ENCODE peak calls at places on chromosome 12, in four cellular contexts. F, A, O and X are unnamed samples. For H3F3A, the result is how much of the 10 kb centered on the place peaks cover.

GRCh38 chr12:80107221-80107620 is 7.9 kb downstream of the OTOGL start:
- DNase-seq in F (peak), A (no peak), O (no peak), X (no peak)

GRCh38 chr12:128042825-128043224 is 224.1 kb upstream of the TMEM132C start:
- DNase-seq in F (no peak), A (no peak), O (no peak), X (no peak)

GRCh38 chr12:50314629-50315312 is 31.5 kb upstream of the LIMA1 start:
- DNase-seq in F (peak), A (peak), O (peak), X (peak)

GRCh38 chr12:54967461-54967860 is 17.1 kb downstream of the TESPA1 start:
- DNase-seq in F (no peak), A (no peak), O (no peak), X (no peak)

GRCh38 chr12:102885043-102885932 is 31.8 kb downstream of the PAH start:
- DNase-seq in F (no peak), A (no peak), O (peak), X (no peak)

GRCh38 chr12:46919666-46920065 is 93.9 kb upstream of the SLC38A4 start:
- DNase-seq in F (peak), A (no peak), O (no peak), X (no peak)

GRCh38 chr12:48690990-48691389 is 9.0 kb upstream of the KANSL2 start:
- DNase-seq in F (no peak), A (no peak), O (no peak), X (no peak)

GRCh38 chr12:2239376-2240010 is 186.7 kb downstream of the CACNA1C start:
- DNase-seq in F (no peak), A (no peak), O (no peak), X (no peak)

GRCh38 chr12:123533672-123534643 is at the start of gene RILPL1:
- DNase-seq in F (peak), A (peak), O (peak), X (peak)

GRCh38 chr12:49534806-49535278 is 4.0 kb upstream of the KCNH3 start:
- DNase-seq in F (no peak), A (no peak), O (no peak), X (no peak)

GRCh38 chr12:117933545-117933944 is 35.2 kb downstream of the KSR2 start:
- DNase-seq in F (no peak), A (no peak), O (no peak), X (no peak)

GRCh38 chr12:83057436-83057835 is 370.7 kb downstream of the TMTC2 start:
- DNase-seq in F (no peak), A (no peak), O (no peak), X (no peak)

GRCh38 chr12:94098466-94098865 is 49.9 kb upstream of the PLXNC1 start:
- DNase-seq in F (peak), A (peak), O (no peak), X (peak)

GRCh38 chr12:127300753-127301152 is 966.2 kb upstream of the TMEM132C start:
- DNase-seq in F (no peak), A (no peak), O (no peak), X (no peak)

GRCh38 chr12:79424109-79424721 is 266.5 kb downstream of the PAWR start:
- DNase-seq in F (peak), A (peak), O (peak), X (peak)

GRCh38 chr12:117152793-117153775 is 37.2 kb downstream of the FBXO21 start:
- DNase-seq in F (no peak), A (no peak), O (no peak), X (no peak)

GRCh38 chr12:79119796-79120195 is 255.2 kb downstream of the SYT1 start:
- DNase-seq in F (no peak), A (no peak), O (peak), X (no peak)

GRCh38 chr12:3152013-3152412 is 74.8 kb downstream of the TSPAN9 start:
- DNase-seq in F (peak), A (no peak), O (peak), X (no peak)

GRCh38 chr12:7512528-7512927 is 9.0 kb upstream of the CD163 start:
- DNase-seq in F (peak), A (peak), O (no peak), X (peak)

DNA sequence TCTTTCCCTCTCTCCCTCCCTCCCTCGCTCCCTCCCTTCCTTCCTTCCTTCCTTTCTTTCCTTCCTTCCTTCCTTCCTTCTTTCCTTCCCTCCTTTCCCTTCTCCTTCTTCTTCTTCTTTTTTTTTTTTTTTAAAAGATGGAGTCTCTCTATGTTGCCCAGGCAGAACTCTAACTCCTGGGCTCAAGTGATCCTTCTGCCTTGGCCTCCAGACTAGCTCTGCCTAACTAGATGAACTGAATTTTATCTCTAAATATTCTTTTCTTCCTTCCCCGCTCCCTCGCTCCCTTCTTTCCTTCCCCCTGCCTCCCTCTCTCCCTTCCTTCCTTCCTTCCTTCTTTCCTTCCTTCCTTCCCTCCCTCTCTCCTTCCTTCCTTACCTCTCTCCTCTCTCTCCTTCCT is 170.5 kb upstream of the LHX5 start:
- DNase-seq in F (no peak), A (no peak), O (no peak), X (no peak)
- H3F3A ChIP-seq in F (under half), A (under half), O (half or more), X (under half)

GRCh38 chr12:119679081-119679480 is 11.1 kb downstream of the PRKAB1 start:
- DNase-seq in F (no peak), A (no peak), O (peak), X (no peak)
- H3K27ac ChIP-seq in F (no peak), A (no peak), O (peak), X (no peak)

GRCh38 chr12:96020314-96021003 is 14.9 kb downstream of the LTA4H start:
- DNase-seq in F (no peak), A (no peak), O (no peak), X (no peak)
- H3K4me2 ChIP-seq in F (no peak), A (no peak), O (no peak), X (no peak)

GRCh38 chr12:4274960-4275868 is 1.7 kb downstream of the CCND2 start:
- DNase-seq in F (peak), A (no peak), O (peak), X (no peak)

GRCh38 chr12:4272014-4272975 is 1.3 kb upstream of the CCND2 start:
- DNase-seq in F (peak), A (no peak), O (peak), X (peak)

GRCh38 chr12:4272976-4273650 is 449 bp upstream of the CCND2 start:
- DNase-seq in F (no peak), A (no peak), O (peak), X (no peak)

GRCh38 chr12:4274396-4274959 is 916 bp downstream of the CCND2 start:
- DNase-seq in F (peak), A (no peak), O (peak), X (no peak)

GRCh38 chr12:4273651-4274395 is at the start of gene CCND2:
- DNase-seq in F (peak), A (no peak), O (peak), X (no peak)
- H3F3A ChIP-seq in F (under half), A (under half), O (under half), X (under half)

DNA sequence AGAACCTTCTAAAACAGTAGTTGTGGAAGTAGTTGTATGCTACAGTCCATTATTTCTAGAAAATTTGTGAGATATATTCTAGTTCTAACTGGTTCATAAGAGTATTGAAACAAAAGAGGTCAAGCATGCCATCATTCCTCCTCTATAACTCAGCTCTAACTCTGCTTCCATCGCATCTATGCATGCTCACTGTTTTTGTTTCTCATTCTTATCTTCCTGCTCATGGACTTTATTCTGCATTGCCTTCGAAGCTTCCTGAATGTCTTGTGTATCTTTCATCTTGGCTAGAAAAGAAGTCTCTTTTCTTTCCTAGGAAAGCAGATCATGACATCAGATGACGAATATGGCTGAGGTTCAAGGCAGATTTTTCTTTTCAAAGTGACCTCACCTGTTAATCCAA is 402 bp downstream of the LMNTD1 start:
- DNase-seq in F (peak), A (no peak), O (no peak), X (no peak)
- H3K27ac ChIP-seq in F (peak), A (no peak), O (no peak), X (no peak)

GRCh38 chr12:71587012-71587411 is 76.6 kb downstream of the ZFC3H1 start:
- DNase-seq in F (no peak), A (no peak), O (no peak), X (no peak)

GRCh38 chr12:71581206-71581605 is 82.4 kb downstream of the ZFC3H1 start:
- DNase-seq in F (no peak), A (peak), O (no peak), X (no peak)

GRCh38 chr12:71584356-71584755 is 79.3 kb downstream of the ZFC3H1 start:
- DNase-seq in F (no peak), A (no peak), O (no peak), X (no peak)

GRCh38 chr12:71585218-71585617 is 78.4 kb downstream of the ZFC3H1 start:
- DNase-seq in F (no peak), A (no peak), O (no peak), X (no peak)

DNA sequence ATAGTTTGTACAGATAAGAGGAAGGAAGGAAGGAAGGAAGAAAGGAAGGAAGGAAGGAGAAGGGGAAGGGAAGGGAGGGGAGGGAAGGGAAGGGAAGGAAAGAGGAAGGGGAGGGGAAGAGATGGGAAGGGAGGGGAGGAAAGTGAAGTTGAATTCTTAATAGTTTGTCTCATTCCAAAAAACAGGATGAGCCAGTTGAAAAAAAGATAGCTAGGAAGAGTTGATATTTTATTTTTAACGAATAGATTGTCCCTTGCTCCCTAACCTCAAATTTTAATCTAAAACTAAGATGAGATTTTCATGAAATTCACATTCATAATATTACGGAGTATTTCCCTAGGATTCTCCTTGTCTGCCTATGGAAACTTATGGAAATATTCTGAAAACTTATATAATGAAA is 80.7 kb downstream of the ZFC3H1 start:
- DNase-seq in F (no peak), A (no peak), O (no peak), X (no peak)
- H3K4me2 ChIP-seq in F (no peak), A (no peak), O (no peak), X (no peak)

GRCh38 chr12:76040461-76040860 is 8.9 kb upstream of the PHLDA1 start:
- DNase-seq in F (no peak), A (no peak), O (no peak), X (no peak)
- H3F3A ChIP-seq in F (half or more), A (under half), O (half or more), X (half or more)